ENCODE peak calls at places on chromosomes 2 and 18, in five cellular contexts. Y, Q, O, G and R are unnamed samples.

GRCh38 chr2:88180594-88181240 is 10.6 kb downstream of the THNSL2 start:
- DNase-seq in O (no peak), Q (no peak), G (no peak), Y (no peak), R (no peak)

GRCh38 chr2:172107690-172108586 is 5.2 kb upstream of the DLX2 start:
- DNase-seq in Y (no peak), G (no peak), O (no peak), Q (peak; percentile 21), R (no peak)

GRCh38 chr2:204665244-204665643 is 120.0 kb downstream of the PARD3B start:
- DNase-seq in Q (no peak), Y (no peak), O (no peak), G (no peak), R (no peak)

GRCh38 chr2:133526468-133526769 is 41.8 kb downstream of the NCKAP5 start:
- DNase-seq in O (no peak), Y (no peak), G (no peak), Q (no peak), R (peak; percentile 95)

GRCh38 chr2:239887604-239888003 is 137.5 kb downstream of the NDUFA10 start:
- DNase-seq in Y (no peak), G (no peak), Q (no peak), O (no peak), R (no peak)

GRCh38 chr2:79940366-79940765 is 364.2 kb downstream of the LRRTM1 start:
- DNase-seq in O (no peak), Q (no peak), Y (no peak), G (no peak), R (no peak)

GRCh38 chr18:9539938-9540337 is 64.6 kb downstream of the RALBP1 start:
- DNase-seq in G (no peak), Q (no peak), O (no peak), Y (no peak), R (no peak)

GRCh38 chr2:47274780-47275117 is 119.6 kb upstream of the STPG4 start:
- DNase-seq in Q (no peak), Y (no peak), O (no peak), G (no peak), R (no peak)

GRCh38 chr2:209993968-209994367 is 8.5 kb upstream of the RPE start:
- DNase-seq in O (no peak), Q (no peak), G (no peak), Y (no peak), R (no peak)

GRCh38 chr18:2979027-2979570 is 33.8 kb downstream of the LPIN2 start:
- DNase-seq in O (no peak), Y (no peak), G (no peak), Q (no peak), R (no peak)

GRCh38 chr2:114222331-114222730 is 220.1 kb upstream of the DPP10 start:
- DNase-seq in G (no peak), Q (no peak), Y (no peak), O (no peak), R (no peak)

GRCh38 chr2:20526666-20527065 is 79.8 kb downstream of the RHOB start:
- DNase-seq in G (no peak), Q (peak; percentile 88), Y (no peak), O (peak; percentile 46), R (no peak)

GRCh38 chr2:20485989-20486388 is 39.1 kb downstream of the RHOB start:
- DNase-seq in O (no peak), G (no peak), Y (no peak), Q (no peak), R (no peak)

GRCh38 chr2:99960724-99961566 is 181.4 kb downstream of the AFF3 start:
- DNase-seq in O (peak; percentile 73), Y (peak; percentile 58), Q (no peak), G (no peak), R (no peak)

GRCh38 chr2:36277146-36277808 is 78.3 kb upstream of the CRIM1 start:
- DNase-seq in Y (no peak), Q (no peak), G (no peak), O (no peak), R (no peak)

GRCh38 chr2:40371525-40372277 is 80.2 kb downstream of the SLC8A1 start:
- DNase-seq in O (no peak), Q (peak; percentile 24), G (no peak), Y (no peak), R (no peak)

GRCh38 chr2:20997953-20998722 is 45.7 kb downstream of the APOB start:
- DNase-seq in Q (no peak), O (no peak), Y (no peak), G (no peak), R (no peak)

GRCh38 chr18:77209587-77209986 is 40.1 kb upstream of the GALR1 start:
- DNase-seq in G (no peak), O (no peak), Q (no peak), Y (no peak), R (no peak)

GRCh38 chr2:217853301-217853881 is 149.4 kb downstream of the TNS1 start:
- DNase-seq in Y (no peak), G (no peak), O (no peak), Q (no peak), R (no peak)

GRCh38 chr2:241540766-241541561 is 17.6 kb upstream of the BOK start:
- DNase-seq in Y (no peak), G (peak; percentile 72), Q (peak; percentile 90), O (peak; percentile 81), R (no peak)

GRCh38 chr2:128809256-128809636 is 490.6 kb upstream of the HS6ST1 start:
- DNase-seq in O (no peak), Y (peak; percentile 25), G (no peak), Q (no peak), R (no peak)

DNA sequence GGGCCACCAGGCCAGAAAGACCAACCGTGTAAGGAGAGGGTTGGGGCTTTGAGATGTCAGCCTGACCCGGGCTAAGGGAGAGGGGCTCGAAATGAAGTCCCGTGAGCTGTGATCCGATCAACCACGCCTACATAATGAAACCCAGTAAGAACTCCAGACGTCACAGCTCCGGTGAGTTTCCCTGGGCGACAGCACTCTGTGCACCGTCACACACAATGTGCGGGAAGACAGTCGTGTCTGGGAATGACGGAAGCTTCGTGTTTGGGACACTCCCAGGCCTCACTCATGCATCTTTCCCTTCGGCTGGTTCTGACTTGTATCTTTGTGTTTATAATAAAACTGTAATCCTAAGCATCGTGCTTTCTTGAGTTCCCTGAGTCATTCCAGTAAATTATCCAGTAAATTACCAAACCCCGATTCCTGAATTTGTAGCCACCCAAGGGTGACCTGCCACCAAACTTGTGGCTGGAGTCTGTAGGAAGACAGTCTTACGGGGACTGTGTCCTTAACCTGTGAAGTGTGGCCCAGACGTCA is 44.2 kb downstream of the CYP27C1 start:
- DNase-seq in O (peak; percentile 24), Q (no peak), G (no peak), Y (peak; percentile 95), R (no peak)
- TF ChIP-seq POLR2AphosphoS5 in O (no peak), Q (no peak), G (no peak), Y (peak; percentile 53), R (no peak)

GRCh38 chr2:169770991-169771390 is 27.7 kb upstream of the SSB start:
- DNase-seq in G (no peak), Q (no peak), Y (no peak), O (no peak), R (no peak)

GRCh38 chr2:169765523-169765922 is 31.9 kb downstream of the KLHL23 start:
- DNase-seq in Q (no peak), G (no peak), Y (no peak), O (no peak), R (no peak)

GRCh38 chr2:169767243-169767888 is 31.3 kb upstream of the SSB start:
- DNase-seq in O (peak; percentile 65), G (no peak), Y (no peak), Q (peak; percentile 63), R (no peak)

GRCh38 chr2:169771612-169772011 is 27.1 kb upstream of the SSB start:
- DNase-seq in G (no peak), O (no peak), Y (no peak), Q (no peak), R (no peak)

GRCh38 chr2:169768262-169768995 is 30.2 kb upstream of the SSB start:
- DNase-seq in Y (no peak), O (no peak), G (peak; percentile 55), Q (no peak), R (no peak)
- H3K4me3 ChIP-seq in Y (peak overlapping the region; percentile 27), O (peak overlapping the region; percentile 27), G (peak overlapping the region; percentile 43), Q (no peak overlapping the region), R (no peak overlapping the region)

GRCh38 chr2:191845876-191846786 is 757 bp downstream of the CAVIN2 start:
- DNase-seq in O (no peak), Q (no peak), Y (no peak), G (no peak), R (no peak)

GRCh38 chr2:191851159-191851558 is 4.3 kb upstream of the CAVIN2 start:
- DNase-seq in G (no peak), Q (no peak), Y (no peak), O (no peak), R (no peak)

GRCh38 chr2:191846787-191847620 is at the start of gene CAVIN2:
- DNase-seq in G (no peak), O (peak; percentile 70), Y (no peak), Q (no peak), R (no peak)

GRCh38 chr2:191847764-191848163 is 876 bp upstream of the CAVIN2 start:
- DNase-seq in G (no peak), Y (no peak), O (no peak), Q (no peak), R (no peak)

DNA sequence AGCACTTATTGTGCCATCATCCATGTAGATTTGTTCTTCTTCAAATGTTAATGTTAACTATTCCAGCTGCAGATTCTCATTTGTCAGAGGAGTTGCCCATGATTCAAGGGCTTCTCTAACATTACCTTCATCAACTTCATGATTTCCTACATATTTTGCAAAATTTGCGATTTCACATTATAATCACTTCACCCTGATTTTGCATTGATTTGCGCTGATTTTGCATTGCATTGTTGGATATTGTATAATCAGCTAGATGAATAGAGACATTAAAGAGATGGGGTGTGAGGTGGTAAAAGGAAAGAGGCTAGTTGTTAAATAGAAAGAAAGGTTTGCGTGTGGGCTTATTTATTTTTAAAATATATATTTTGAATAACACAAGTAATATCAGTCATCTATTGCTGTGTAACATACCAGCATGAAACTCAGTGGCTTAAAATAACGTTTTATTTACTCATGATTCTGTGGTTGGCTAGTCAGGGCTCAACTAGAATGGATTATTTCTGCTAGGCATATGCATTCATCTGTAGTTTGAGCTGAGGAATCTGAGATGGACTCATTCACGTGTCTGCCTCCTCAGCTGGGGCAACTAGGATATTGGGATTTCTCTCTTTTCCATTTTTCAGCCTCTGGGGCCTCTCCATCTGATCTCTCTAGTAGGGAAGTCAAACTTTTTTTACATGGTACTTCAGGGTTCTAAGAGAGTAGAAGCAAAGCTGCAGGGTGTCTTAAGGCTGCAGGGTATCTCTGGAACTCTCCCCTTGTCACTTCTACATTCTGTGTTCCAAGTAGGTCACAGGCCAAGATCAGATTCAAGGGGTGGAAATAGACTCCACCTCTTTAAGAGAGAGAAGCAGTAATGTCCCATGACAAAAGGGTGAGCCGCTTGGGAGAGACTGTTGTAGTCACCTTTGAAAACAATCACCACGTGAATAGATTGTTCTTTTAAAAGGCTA is 2.2 kb upstream of the CAVIN2 start:
- DNase-seq in Q (no peak), G (no peak), Y (no peak), O (no peak), R (no peak)
- H3K27ac ChIP-seq in Q (no peak overlapping the region), G (no peak overlapping the region), Y (no peak overlapping the region), O (no peak overlapping the region), R (no peak overlapping the region)

GRCh38 chr2:46181789-46182530 is 115.2 kb upstream of the EPAS1 start:
- DNase-seq in Q (no peak), G (no peak), Y (no peak), O (no peak), R (no peak)

GRCh38 chr2:46180189-46180588 is 117.0 kb upstream of the EPAS1 start:
- DNase-seq in O (no peak), Q (no peak), G (no peak), Y (no peak), R (no peak)

GRCh38 chr2:46177461-46178089 is 119.6 kb upstream of the EPAS1 start:
- DNase-seq in G (no peak), Y (no peak), O (no peak), Q (no peak), R (no peak)

GRCh38 chr2:46181306-46181705 is 115.9 kb upstream of the EPAS1 start:
- DNase-seq in Y (no peak), G (no peak), Q (no peak), O (no peak), R (no peak)

GRCh38 chr2:46179037-46179621 is 118.1 kb upstream of the EPAS1 start:
- DNase-seq in O (peak; percentile 33), Y (no peak), G (no peak), Q (peak; percentile 55), R (no peak)
- TF ChIP-seq POLR2AphosphoS5 in O (no peak), Y (peak; percentile 50), G (no peak), Q (no peak), R (no peak)